ENCODE peak calls at places on chromosomes 16 and 17, in ten cellular contexts. Y is uterus, V is left ventricle myocardium inferior, M is right atrium auricular region, L is Karpas-422, Z is dorsolateral prefrontal cortex, F is adrenal gland, W is thoracic aorta, O is ovary, J is sigmoid colon. B is an unnamed sample.

GRCh38 chr16:27258241-27258734 is 10.3 kb downstream of the NSMCE1 start:
- DNase-seq in Y (no peak), V (no peak), M (no peak), L (no peak), Z (no peak), F (no peak), W (no peak), O (no peak), J (no peak), B (no peak)

GRCh38 chr16:11561440-11561797 is 25.3 kb downstream of the LITAF start:
- DNase-seq in Y (no peak), V (no peak), M (no peak), L (no peak), Z (no peak), F (no peak), W (no peak), O (no peak), J (no peak), B (no peak)

GRCh38 chr17:39791296-39791992 is 53.7 kb downstream of the GRB7 start:
- DNase-seq in Y (no peak), V (no peak), M (no peak), L (no peak), Z (no peak), F (no peak), W (no peak), O (no peak), J (no peak), B (no peak)

GRCh38 chr17:19958023-19958422 is 19.6 kb downstream of the AKAP10 start:
- DNase-seq in Y (no peak), V (no peak), M (no peak), L (no peak), Z (no peak), F (peak), W (no peak), O (no peak), J (no peak), B (no peak)

GRCh38 chr16:84184775-84185174 is 2.1 kb downstream of the TAF1C start:
- DNase-seq in Y (no peak), V (peak), M (no peak), L (no peak), Z (no peak), F (no peak), W (no peak), O (no peak), J (no peak), B (no peak)

GRCh38 chr17:74671031-74671771 is 41.5 kb downstream of the CD300LF start:
- DNase-seq in Y (peak), V (peak), M (peak), L (no peak), Z (peak), F (peak), W (no peak), O (peak), J (no peak), B (peak)

GRCh38 chr17:4509402-4509801 is 10.7 kb downstream of the SPNS2 start:
- DNase-seq in Y (no peak), V (no peak), M (no peak), L (peak), Z (no peak), F (no peak), W (no peak), O (no peak), J (peak), B (no peak)

GRCh38 chr17:11121680-11122079 is 119.3 kb upstream of the SHISA6 start:
- DNase-seq in Y (no peak), V (no peak), M (no peak), L (no peak), Z (no peak), F (no peak), W (no peak), O (no peak), J (no peak), B (no peak)

GRCh38 chr17:64355536-64356303 is 34.9 kb downstream of the PECAM1 start:
- DNase-seq in Y (no peak), V (no peak), M (no peak), L (no peak), Z (no peak), F (no peak), W (no peak), O (peak), J (no peak), B (no peak)

GRCh38 chr17:17645961-17646360 is 35.3 kb upstream of the RAI1 start:
- DNase-seq in Y (no peak), V (no peak), M (no peak), L (no peak), Z (no peak), F (no peak), W (no peak), O (no peak), J (no peak), B (no peak)

GRCh38 chr16:66928702-66929388 is 3.5 kb upstream of the RRAD start:
- DNase-seq in Y (no peak), V (no peak), M (no peak), L (peak), Z (no peak), F (peak), W (no peak), O (no peak), J (no peak), B (peak)

GRCh38 chr17:17835415-17836249 is 1.2 kb downstream of the SREBF1 start:
- DNase-seq in Y (no peak), V (no peak), M (no peak), L (peak), Z (no peak), F (no peak), W (no peak), O (no peak), J (no peak), B (no peak)

GRCh38 chr17:78276499-78276898 is 45.1 kb downstream of the TMEM235 start:
- DNase-seq in Y (no peak), V (no peak), M (no peak), L (peak), Z (no peak), F (no peak), W (no peak), O (no peak), J (no peak), B (no peak)

GRCh38 chr16:67248401-67249177 is at the start of gene SLC9A5:
- DNase-seq in Y (peak), V (peak), M (no peak), L (peak), Z (no peak), F (no peak), W (no peak), O (peak), J (peak), B (peak)

GRCh38 chr16:11677959-11678881 is 10.0 kb downstream of the SNN start:
- DNase-seq in Y (no peak), V (no peak), M (no peak), L (peak), Z (peak), F (no peak), W (no peak), O (no peak), J (peak), B (no peak)

GRCh38 chr17:63609820-63610573 is 9.3 kb downstream of the TACO1 start:
- DNase-seq in Y (no peak), V (no peak), M (no peak), L (no peak), Z (no peak), F (no peak), W (no peak), O (no peak), J (no peak), B (no peak)

GRCh38 chr16:80300876-80301275 is 239.9 kb upstream of the DYNLRB2 start:
- DNase-seq in Y (no peak), V (no peak), M (no peak), L (no peak), Z (no peak), F (no peak), W (no peak), O (no peak), J (no peak), B (no peak)

GRCh38 chr17:27601975-27602302 is 29.0 kb upstream of the LGALS9 start:
- DNase-seq in Y (no peak), V (no peak), M (no peak), L (no peak), Z (no peak), F (no peak), W (no peak), O (no peak), J (no peak), B (no peak)

GRCh38 chr16:66774981-66775380 is 23.6 kb upstream of the DYNC1LI2 start:
- DNase-seq in Y (no peak), V (no peak), M (no peak), L (no peak), Z (no peak), F (no peak), W (no peak), O (no peak), J (no peak), B (no peak)

GRCh38 chr17:19336938-19337711 is 25.4 kb downstream of the B9D1 start:
- DNase-seq in Y (no peak), V (peak), M (peak), L (no peak), Z (peak), F (peak), W (no peak), O (peak), J (peak), B (no peak)

GRCh38 chr17:75271955-75272847 is 1.2 kb upstream of the MIF4GD start:
- DNase-seq in Y (peak), V (peak), M (no peak), L (peak), Z (peak), F (peak), W (no peak), O (no peak), J (peak), B (peak)

GRCh38 chr17:27566673-27567562 is 64.1 kb upstream of the LGALS9 start:
- DNase-seq in Y (no peak), V (no peak), M (no peak), L (no peak), Z (no peak), F (no peak), W (no peak), O (no peak), J (no peak), B (no peak)

GRCh38 chr17:34665150-34665802 is 85.9 kb downstream of the TMEM132E start:
- DNase-seq in Y (no peak), V (no peak), M (no peak), L (no peak), Z (no peak), F (no peak), W (no peak), O (no peak), J (peak), B (no peak)

GRCh38 chr16:31074073-31074813 is at the start of the genes ZNF646 and ZNF668:
- DNase-seq in Y (peak), V (peak), M (peak), L (peak), Z (peak), F (peak), W (peak), O (peak), J (peak), B (peak)

GRCh38 chr17:69878661-69879060 is 196.4 kb upstream of the KCNJ16 start:
- DNase-seq in Y (no peak), V (no peak), M (no peak), L (no peak), Z (no peak), F (no peak), W (no peak), O (no peak), J (no peak), B (no peak)

GRCh38 chr17:16470302-16470701 is 21.7 kb downstream of the LRRC75A start:
- DNase-seq in Y (no peak), V (no peak), M (no peak), L (no peak), Z (no peak), F (no peak), W (no peak), O (no peak), J (no peak), B (no peak)

GRCh38 chr16:894136-894535 is 76.6 kb downstream of the LMF1 start:
- DNase-seq in Y (no peak), V (no peak), M (no peak), L (no peak), Z (peak), F (no peak), W (no peak), O (peak), J (no peak), B (peak)

GRCh38 chr16:29962344-29962994 is 590 bp downstream of the TMEM219 start:
- DNase-seq in Y (no peak), V (no peak), M (no peak), L (peak), Z (no peak), F (no peak), W (no peak), O (no peak), J (no peak), B (no peak)

GRCh38 chr17:77439382-77440013 is 298.7 kb downstream of the SEC14L1 start:
- DNase-seq in Y (no peak), V (peak), M (no peak), L (peak), Z (no peak), F (no peak), W (no peak), O (no peak), J (no peak), B (no peak)

GRCh38 chr17:17547210-17547764 is 44.2 kb downstream of the PEMT start:
- DNase-seq in Y (no peak), V (peak), M (no peak), L (no peak), Z (no peak), F (no peak), W (no peak), O (no peak), J (no peak), B (peak)

GRCh38 chr17:19492140-19492539 is 41.5 kb upstream of the SLC47A1 start:
- DNase-seq in Y (no peak), V (no peak), M (no peak), L (no peak), Z (no peak), F (no peak), W (no peak), O (no peak), J (no peak), B (no peak)

GRCh38 chr16:56985288-56985961 is 3.9 kb upstream of the NLRC5 start:
- DNase-seq in Y (peak), V (peak), M (peak), L (peak), Z (no peak), F (peak), W (peak), O (peak), J (peak), B (peak)

GRCh38 chr16:52549011-52549692 is 2.2 kb upstream of the TOX3 start:
- DNase-seq in Y (no peak), V (no peak), M (no peak), L (no peak), Z (no peak), F (no peak), W (no peak), O (no peak), J (no peak), B (no peak)

GRCh38 chr17:82848022-82848592 is 8.3 kb upstream of the ZNF750 start:
- DNase-seq in Y (peak), V (no peak), M (no peak), L (no peak), Z (no peak), F (no peak), W (no peak), O (peak), J (peak), B (peak)

GRCh38 chr17:67500261-67500660 is 123.2 kb downstream of the PITPNC1 start:
- DNase-seq in Y (no peak), V (no peak), M (no peak), L (no peak), Z (no peak), F (no peak), W (no peak), O (no peak), J (no peak), B (no peak)

GRCh38 chr16:81745704-81746558 is 33.2 kb upstream of the PLCG2 start:
- DNase-seq in Y (peak), V (peak), M (peak), L (peak), Z (peak), F (peak), W (no peak), O (peak), J (peak), B (peak)

GRCh38 chr16:85901760-85902365 is 2.9 kb downstream of the IRF8 start:
- DNase-seq in Y (no peak), V (no peak), M (no peak), L (peak), Z (no peak), F (no peak), W (no peak), O (no peak), J (no peak), B (no peak)

GRCh38 chr16:85898521-85899442 is at the start of gene IRF8:
- DNase-seq in Y (peak), V (peak), M (peak), L (peak), Z (peak), F (peak), W (no peak), O (peak), J (peak), B (peak)

GRCh38 chr16:85899444-85899843 is 482 bp downstream of the IRF8 start:
- DNase-seq in Y (no peak), V (no peak), M (no peak), L (peak), Z (no peak), F (peak), W (no peak), O (no peak), J (no peak), B (no peak)

GRCh38 chr16:85901110-85901509 is 2.1 kb downstream of the IRF8 start:
- DNase-seq in Y (no peak), V (no peak), M (no peak), L (peak), Z (no peak), F (no peak), W (no peak), O (no peak), J (no peak), B (no peak)

DNA sequence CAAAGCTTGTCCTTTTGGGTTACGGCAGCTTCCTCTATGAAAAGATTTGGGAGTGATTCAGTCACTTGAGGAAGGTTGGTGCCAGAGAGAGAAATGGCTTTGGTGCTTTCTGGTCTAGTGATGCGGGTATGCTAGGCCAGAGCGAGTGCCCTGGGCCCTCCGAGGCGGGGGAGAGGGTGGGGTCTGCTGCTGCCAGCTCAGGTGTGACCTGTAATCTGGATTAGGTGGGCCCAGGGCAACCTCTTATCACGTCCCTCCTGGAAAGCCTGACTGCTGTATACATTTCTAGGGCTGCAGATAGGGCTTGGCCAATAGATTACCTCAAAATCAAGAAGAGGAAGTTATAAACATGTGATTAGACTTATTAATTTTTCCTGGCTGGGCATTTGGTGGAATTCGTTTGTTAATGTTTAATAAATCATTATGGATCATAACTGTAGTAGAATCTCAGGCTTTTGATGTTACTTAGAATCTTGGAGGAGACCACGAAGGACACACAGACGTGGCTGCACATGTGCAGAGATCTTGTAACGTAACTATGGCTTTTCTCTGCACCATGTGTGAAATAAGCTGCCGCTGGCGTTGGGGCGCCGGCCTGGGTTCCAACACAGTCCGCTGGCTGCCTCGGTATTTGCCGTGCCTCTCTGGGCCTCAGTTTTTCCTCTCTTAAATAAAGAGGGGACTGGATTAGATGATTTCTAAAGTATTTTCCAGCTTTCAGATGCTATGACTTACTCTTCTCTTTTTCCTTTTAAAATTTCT is 1.2 kb downstream of the IRF8 start:
- DNase-seq in Y (no peak), V (no peak), M (no peak), L (peak), Z (no peak), F (peak), W (no peak), O (peak), J (no peak), B (no peak)
- H3K4me3 ChIP-seq in Y (no peak), V (peak), M (peak), L (peak), Z (no peak), F (no peak), W (peak), O (no peak), J (no peak), B (peak)

DNA sequence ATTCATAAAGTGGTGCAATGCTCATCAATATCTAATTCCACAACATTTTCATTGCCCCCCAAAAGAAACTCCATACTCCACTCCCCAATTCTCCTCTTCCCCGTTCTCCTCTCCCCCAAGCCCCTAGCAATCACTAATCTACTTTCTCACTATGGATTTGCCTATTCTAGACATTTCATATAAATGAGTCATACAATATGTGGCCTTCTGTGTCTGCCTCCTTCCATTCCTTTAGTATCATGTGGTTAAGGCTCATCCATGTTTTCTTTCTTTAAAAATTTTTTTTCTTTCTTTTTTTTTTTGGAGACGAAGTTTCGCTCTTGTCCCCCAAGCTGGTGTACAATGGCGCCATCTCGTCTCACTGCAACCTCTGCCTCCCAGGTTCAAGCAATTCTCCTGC is 56.3 kb upstream of the HAS3 start:
- DNase-seq in Y (no peak), V (no peak), M (no peak), L (no peak), Z (no peak), F (no peak), W (no peak), O (no peak), J (no peak), B (no peak)
- H3K27ac ChIP-seq in Y (no peak), V (no peak), M (no peak), L (no peak), Z (no peak), F (no peak), W (no peak), O (no peak), J (no peak), B (no peak)

GRCh38 chr16:3028716-3029319 is 5.0 kb downstream of the THOC6 start:
- DNase-seq in Y (no peak), V (no peak), M (no peak), L (no peak), Z (no peak), F (no peak), W (no peak), O (no peak), J (no peak), B (no peak)
- H3K4me3 ChIP-seq in Y (no peak), V (peak), M (no peak), L (no peak), Z (no peak), F (no peak), W (no peak), O (no peak), J (no peak), B (peak)

GRCh38 chr17:50348522-50349240 is 2.8 kb downstream of the XYLT2 start:
- DNase-seq in Y (no peak), V (no peak), M (no peak), L (no peak), Z (no peak), F (peak), W (no peak), O (no peak), J (peak), B (no peak)
- H3K27ac ChIP-seq in Y (no peak), V (no peak), M (no peak), L (no peak), Z (no peak), F (no peak), W (no peak), O (no peak), J (peak), B (no peak)

GRCh38 chr16:17013067-17013466 is 457.7 kb downstream of the XYLT1 start:
- DNase-seq in Y (no peak), V (no peak), M (no peak), L (no peak), Z (no peak), F (no peak), W (no peak), O (no peak), J (no peak), B (no peak)
- H3K4me3 ChIP-seq in Y (no peak), V (no peak), M (no peak), L (no peak), Z (no peak), F (no peak), W (no peak), O (no peak), J (no peak), B (no peak)

GRCh38 chr17:66312912-66313311 is 10.5 kb downstream of the PRKCA start:
- DNase-seq in Y (no peak), V (no peak), M (no peak), L (no peak), Z (no peak), F (no peak), W (no peak), O (no peak), J (no peak), B (no peak)
- H3K27ac ChIP-seq in Y (no peak), V (no peak), M (no peak), L (no peak), Z (no peak), F (no peak), W (no peak), O (no peak), J (no peak), B (peak)

GRCh38 chr16:87635541-87636049 is 33.3 kb downstream of the JPH3 start:
- DNase-seq in Y (peak), V (peak), M (no peak), L (peak), Z (peak), F (peak), W (no peak), O (peak), J (peak), B (peak)
- H3K4me3 ChIP-seq in Y (no peak), V (peak), M (no peak), L (peak), Z (peak), F (no peak), W (peak), O (no peak), J (no peak), B (peak)

GRCh38 chr17:8419305-8419704 is 16.4 kb upstream of the NDEL1 start:
- DNase-seq in Y (no peak), V (no peak), M (no peak), L (no peak), Z (no peak), F (no peak), W (no peak), O (no peak), J (no peak), B (no peak)

GRCh38 chr17:8418471-8418870 is 17.2 kb upstream of the NDEL1 start:
- DNase-seq in Y (no peak), V (no peak), M (no peak), L (no peak), Z (no peak), F (no peak), W (no peak), O (no peak), J (no peak), B (no peak)

GRCh38 chr17:8421571-8421970 is 14.1 kb upstream of the NDEL1 start:
- DNase-seq in Y (no peak), V (no peak), M (no peak), L (no peak), Z (no peak), F (no peak), W (no peak), O (no peak), J (no peak), B (no peak)

GRCh38 chr17:8420041-8420934 is 15.4 kb upstream of the NDEL1 start:
- DNase-seq in Y (no peak), V (peak), M (peak), L (no peak), Z (no peak), F (peak), W (no peak), O (peak), J (peak), B (no peak)

GRCh38 chr17:8417806-8418205 is 17.9 kb upstream of the NDEL1 start:
- DNase-seq in Y (no peak), V (no peak), M (peak), L (no peak), Z (no peak), F (no peak), W (no peak), O (no peak), J (no peak), B (no peak)
- H3K27ac ChIP-seq in Y (no peak), V (no peak), M (no peak), L (no peak), Z (no peak), F (no peak), W (no peak), O (no peak), J (no peak), B (no peak)

B was measured in psoas muscle.